ENCODE peak calls at places on chromosomes 7 and 10, in nine cellular contexts. J is stimulated activated CD8-positive, alpha-beta memory T cell treated with anti-CD3 and anti-CD28 coated beads, Interleukin-7, amount 100 ng/mL, for 1 hour; T is activated T-cell treated with anti-CD3 and anti-CD28 coated beads for 1 hour; V is GM23338; E is choroid plexus epithelial cell; D is HTR-8/SVneo; G is PC-3; U is AML-193; N is CD8-positive, alpha-beta T cell. B is an unnamed sample.

GRCh38 chr10:63611078-63611477 is 89.9 kb downstream of the REEP3 start:
- DNase-seq in J (no peak), T (no peak), V (no peak), E (peak), D (no peak), G (peak), U (no peak), N (no peak), B (no peak)

GRCh38 chr7:128076831-128077271 is 45.6 kb upstream of the LRRC4 start:
- DNase-seq in J (no peak), T (no peak), V (no peak), E (peak), D (no peak), G (no peak), U (no peak), N (no peak), B (no peak)

GRCh38 chr7:136228185-136228584 is 251.0 kb upstream of the MTPN start:
- DNase-seq in J (no peak), T (no peak), V (no peak), E (no peak), D (no peak), G (no peak), U (no peak), N (no peak), B (no peak)

GRCh38 chr10:76150886-76151288 is 719.5 kb downstream of the LRMDA start:
- DNase-seq in J (no peak), T (no peak), V (no peak), E (no peak), D (no peak), G (no peak), U (no peak), N (no peak), B (no peak)

GRCh38 chr10:124010024-124010423 is 83.4 kb downstream of the CHST15 start:
- DNase-seq in J (no peak), T (no peak), V (no peak), E (no peak), D (no peak), G (no peak), U (no peak), N (no peak), B (no peak)

GRCh38 chr7:30027065-30027456 is 559 bp upstream of the FKBP14 start:
- DNase-seq in J (no peak), T (no peak), V (no peak), E (peak), D (peak), G (peak), U (peak), N (peak), B (peak)

GRCh38 chr10:25683291-25683690 is 250.7 kb upstream of the MYO3A start:
- DNase-seq in J (no peak), T (no peak), V (no peak), E (peak), D (no peak), G (no peak), U (no peak), N (no peak), B (no peak)

GRCh38 chr7:139328375-139328774 is 12.8 kb upstream of the FMC1 start:
- DNase-seq in J (no peak), T (no peak), V (no peak), E (peak), D (peak), G (peak), U (no peak), N (no peak), B (no peak)

GRCh38 chr7:73449422-73449821 is 15.8 kb downstream of the FZD9 start:
- DNase-seq in J (no peak), T (no peak), V (no peak), E (no peak), D (no peak), G (no peak), U (no peak), N (no peak), B (no peak)

GRCh38 chr7:29230871-29231345 is 36.3 kb downstream of the CHN2 start:
- DNase-seq in J (no peak), T (no peak), V (no peak), E (no peak), D (no peak), G (peak), U (no peak), N (no peak), B (no peak)

GRCh38 chr7:25098096-25099046 is 26.7 kb downstream of the CYCS start:
- DNase-seq in J (peak), T (peak), V (peak), E (peak), D (peak), G (peak), U (peak), N (peak), B (peak)

GRCh38 chr10:57723305-57723704 is 544.4 kb downstream of the IPMK start:
- DNase-seq in J (no peak), T (no peak), V (peak), E (no peak), D (no peak), G (no peak), U (no peak), N (no peak), B (no peak)

GRCh38 chr10:90857635-90858488 is at the start of gene HTR7:
- DNase-seq in J (no peak), T (peak), V (peak), E (peak), D (no peak), G (peak), U (peak), N (peak), B (no peak)

GRCh38 chr10:87092861-87093460 is 1.7 kb downstream of the GLUD1 start:
- DNase-seq in J (no peak), T (no peak), V (peak), E (peak), D (no peak), G (peak), U (peak), N (no peak), B (no peak)

GRCh38 chr7:87510430-87510875 is 35.0 kb upstream of the ABCB4 start:
- DNase-seq in J (no peak), T (no peak), V (peak), E (no peak), D (no peak), G (no peak), U (no peak), N (no peak), B (no peak)

GRCh38 chr7:100894860-100895700 is 608 bp downstream of the ACHE start:
- DNase-seq in J (no peak), T (peak), V (peak), E (no peak), D (no peak), G (peak), U (no peak), N (peak), B (no peak)

GRCh38 chr7:51249991-51250390 is 66.6 kb downstream of the COBL start:
- DNase-seq in J (no peak), T (no peak), V (no peak), E (no peak), D (no peak), G (no peak), U (no peak), N (no peak), B (no peak)

GRCh38 chr7:37354661-37355131 is 94.0 kb downstream of the ELMO1 start:
- DNase-seq in J (no peak), T (peak), V (no peak), E (peak), D (no peak), G (no peak), U (peak), N (no peak), B (peak)

GRCh38 chr7:135204271-135204872 is 7.0 kb downstream of the WDR91 start:
- DNase-seq in J (no peak), T (no peak), V (no peak), E (peak), D (no peak), G (no peak), U (no peak), N (no peak), B (no peak)

GRCh38 chr10:98971464-98971863 is 264.2 kb downstream of the HPSE2 start:
- DNase-seq in J (no peak), T (no peak), V (no peak), E (peak), D (no peak), G (no peak), U (no peak), N (no peak), B (no peak)

GRCh38 chr7:45236666-45237065 is 79.1 kb downstream of the RAMP3 start:
- DNase-seq in J (no peak), T (no peak), V (no peak), E (peak), D (no peak), G (no peak), U (no peak), N (no peak), B (no peak)

GRCh38 chr7:158710651-158711102 is 6.1 kb upstream of the NCAPG2 start:
- DNase-seq in J (no peak), T (no peak), V (no peak), E (peak), D (no peak), G (no peak), U (peak), N (no peak), B (peak)

GRCh38 chr7:90178592-90179279 is 24.5 kb downstream of the STEAP1 start:
- DNase-seq in J (no peak), T (no peak), V (no peak), E (peak), D (peak), G (peak), U (no peak), N (no peak), B (no peak)

GRCh38 chr7:96414931-96415292 is 93.0 kb upstream of the SLC25A13 start:
- DNase-seq in J (no peak), T (no peak), V (peak), E (peak), D (no peak), G (peak), U (peak), N (no peak), B (peak)

GRCh38 chr7:15306286-15306685 is 255.5 kb downstream of the AGMO start:
- DNase-seq in J (no peak), T (no peak), V (no peak), E (peak), D (no peak), G (no peak), U (no peak), N (no peak), B (no peak)

GRCh38 chr10:61931620-61932332 is 30.3 kb downstream of the ARID5B start:
- DNase-seq in J (no peak), T (no peak), V (no peak), E (peak), D (no peak), G (peak), U (no peak), N (no peak), B (no peak)

GRCh38 chr10:3465406-3465891 is 292.9 kb upstream of the PITRM1 start:
- DNase-seq in J (no peak), T (no peak), V (no peak), E (peak), D (no peak), G (peak), U (peak), N (no peak), B (no peak)

GRCh38 chr10:123391275-123392028 is 237.2 kb downstream of the BUB3 start:
- DNase-seq in J (no peak), T (no peak), V (no peak), E (no peak), D (no peak), G (no peak), U (no peak), N (no peak), B (no peak)

GRCh38 chr10:123135415-123136141 is at the start of gene HMX3:
- DNase-seq in J (no peak), T (no peak), V (peak), E (no peak), D (no peak), G (no peak), U (no peak), N (no peak), B (peak)

GRCh38 chr10:125057158-125058001 is 103.0 kb downstream of the CTBP2 start:
- DNase-seq in J (no peak), T (no peak), V (no peak), E (peak), D (no peak), G (no peak), U (no peak), N (no peak), B (no peak)

GRCh38 chr7:68629-69028 is 123.7 kb upstream of the FAM20C start:
- DNase-seq in J (no peak), T (no peak), V (peak), E (peak), D (no peak), G (no peak), U (no peak), N (no peak), B (no peak)

GRCh38 chr7:13821152-13821787 is 168.2 kb downstream of the ETV1 start:
- DNase-seq in J (no peak), T (no peak), V (no peak), E (peak), D (no peak), G (peak), U (no peak), N (no peak), B (no peak)

GRCh38 chr7:123023126-123023525 is 27.6 kb upstream of the TAS2R16 start:
- DNase-seq in J (no peak), T (no peak), V (peak), E (no peak), D (no peak), G (peak), U (no peak), N (no peak), B (no peak)

GRCh38 chr7:5500056-5500776 is 76.6 kb upstream of the TNRC18 start:
- DNase-seq in J (no peak), T (no peak), V (no peak), E (no peak), D (no peak), G (peak), U (no peak), N (no peak), B (no peak)

GRCh38 chr7:116526897-116527296 is 2.1 kb downstream of the CAV1 start:
- DNase-seq in J (no peak), T (no peak), V (no peak), E (no peak), D (no peak), G (no peak), U (no peak), N (no peak), B (no peak)

GRCh38 chr7:102823715-102824114 is 74.9 kb downstream of the FAM185A start:
- DNase-seq in J (no peak), T (no peak), V (no peak), E (no peak), D (no peak), G (no peak), U (no peak), N (no peak), B (no peak)